ENCODE peak calls at places on chromosomes 13 and 19, in six cellular contexts. One of them, this sample, is unnamed.

GRCh38 chr19:38003427-38004099 is 96.6 kb downstream of the SIPA1L3 start:
- DNase-seq in AG08395: peak
- DNase-seq in NCI-H1930: no peak
- DNase-seq in NCI-H774: peak
- DNase-seq in DMS 273 treated with DMSO at 0.1 percent for 48 hours: peak
- DNase-seq in activated CD4-positive, alpha-beta T cell treated with anti-CD3 and anti-CD28 coated beads, Interleukin-2, amount 50 U/mL, for 48 hours: peak
- DNase-seq in this sample: peak

GRCh38 chr13:39596685-39597084 is 6.3 kb downstream of the LHFPL6 start:
- DNase-seq in AG08395: no peak
- DNase-seq in NCI-H1930: no peak
- DNase-seq in NCI-H774: no peak
- DNase-seq in DMS 273 treated with DMSO at 0.1 percent for 48 hours: no peak
- DNase-seq in activated CD4-positive, alpha-beta T cell treated with anti-CD3 and anti-CD28 coated beads, Interleukin-2, amount 50 U/mL, for 48 hours: no peak
- DNase-seq in this sample: no peak

GRCh38 chr13:51605698-51606097 is 21.4 kb downstream of the WDFY2 start:
- DNase-seq in AG08395: no peak
- DNase-seq in NCI-H1930: no peak
- DNase-seq in NCI-H774: no peak
- DNase-seq in DMS 273 treated with DMSO at 0.1 percent for 48 hours: no peak
- DNase-seq in activated CD4-positive, alpha-beta T cell treated with anti-CD3 and anti-CD28 coated beads, Interleukin-2, amount 50 U/mL, for 48 hours: no peak
- DNase-seq in this sample: no peak

GRCh38 chr13:67736646-67737420 is 506.7 kb upstream of the PCDH9 start:
- DNase-seq in AG08395: peak
- DNase-seq in NCI-H1930: no peak
- DNase-seq in NCI-H774: no peak
- DNase-seq in DMS 273 treated with DMSO at 0.1 percent for 48 hours: peak
- DNase-seq in activated CD4-positive, alpha-beta T cell treated with anti-CD3 and anti-CD28 coated beads, Interleukin-2, amount 50 U/mL, for 48 hours: no peak
- DNase-seq in this sample: no peak

GRCh38 chr19:7104783-7105447 is 35.4 kb downstream of the ZNF557 start:
- DNase-seq in AG08395: no peak
- DNase-seq in NCI-H1930: no peak
- DNase-seq in NCI-H774: no peak
- DNase-seq in DMS 273 treated with DMSO at 0.1 percent for 48 hours: no peak
- DNase-seq in activated CD4-positive, alpha-beta T cell treated with anti-CD3 and anti-CD28 coated beads, Interleukin-2, amount 50 U/mL, for 48 hours: no peak
- DNase-seq in this sample: no peak

GRCh38 chr19:41249707-41250423 is 14.3 kb upstream of the HNRNPUL1 start:
- DNase-seq in AG08395: no peak
- DNase-seq in NCI-H1930: no peak
- DNase-seq in NCI-H774: no peak
- DNase-seq in DMS 273 treated with DMSO at 0.1 percent for 48 hours: no peak
- DNase-seq in activated CD4-positive, alpha-beta T cell treated with anti-CD3 and anti-CD28 coated beads, Interleukin-2, amount 50 U/mL, for 48 hours: no peak
- DNase-seq in this sample: no peak

GRCh38 chr13:113853518-113854237 is 10.2 kb downstream of the GAS6 start:
- DNase-seq in AG08395: no peak
- DNase-seq in NCI-H1930: no peak
- DNase-seq in NCI-H774: no peak
- DNase-seq in DMS 273 treated with DMSO at 0.1 percent for 48 hours: no peak
- DNase-seq in activated CD4-positive, alpha-beta T cell treated with anti-CD3 and anti-CD28 coated beads, Interleukin-2, amount 50 U/mL, for 48 hours: no peak
- DNase-seq in this sample: no peak

GRCh38 chr19:30785728-30786127 is 413.5 kb downstream of the ZNF536 start:
- DNase-seq in AG08395: no peak
- DNase-seq in NCI-H1930: no peak
- DNase-seq in NCI-H774: no peak
- DNase-seq in DMS 273 treated with DMSO at 0.1 percent for 48 hours: no peak
- DNase-seq in activated CD4-positive, alpha-beta T cell treated with anti-CD3 and anti-CD28 coated beads, Interleukin-2, amount 50 U/mL, for 48 hours: no peak
- DNase-seq in this sample: no peak

GRCh38 chr13:39910833-39911232 is 255.4 kb downstream of the COG6 start:
- DNase-seq in AG08395: peak
- DNase-seq in NCI-H1930: no peak
- DNase-seq in NCI-H774: no peak
- DNase-seq in DMS 273 treated with DMSO at 0.1 percent for 48 hours: no peak
- DNase-seq in activated CD4-positive, alpha-beta T cell treated with anti-CD3 and anti-CD28 coated beads, Interleukin-2, amount 50 U/mL, for 48 hours: no peak
- DNase-seq in this sample: no peak

GRCh38 chr19:4372630-4373367 is 27.5 kb downstream of the SH3GL1 start:
- DNase-seq in AG08395: no peak
- DNase-seq in NCI-H1930: no peak
- DNase-seq in NCI-H774: no peak
- DNase-seq in DMS 273 treated with DMSO at 0.1 percent for 48 hours: no peak
- DNase-seq in activated CD4-positive, alpha-beta T cell treated with anti-CD3 and anti-CD28 coated beads, Interleukin-2, amount 50 U/mL, for 48 hours: no peak
- DNase-seq in this sample: no peak

GRCh38 chr19:15829277-15829770 is 13.9 kb upstream of the OR10H1 start:
- DNase-seq in AG08395: no peak
- DNase-seq in NCI-H1930: no peak
- DNase-seq in NCI-H774: no peak
- DNase-seq in DMS 273 treated with DMSO at 0.1 percent for 48 hours: no peak
- DNase-seq in activated CD4-positive, alpha-beta T cell treated with anti-CD3 and anti-CD28 coated beads, Interleukin-2, amount 50 U/mL, for 48 hours: no peak
- DNase-seq in this sample: no peak

GRCh38 chr19:18737954-18738351 is 53.2 kb downstream of the COMP start:
- DNase-seq in AG08395: no peak
- DNase-seq in NCI-H1930: no peak
- DNase-seq in NCI-H774: no peak
- DNase-seq in DMS 273 treated with DMSO at 0.1 percent for 48 hours: no peak
- DNase-seq in activated CD4-positive, alpha-beta T cell treated with anti-CD3 and anti-CD28 coated beads, Interleukin-2, amount 50 U/mL, for 48 hours: no peak
- DNase-seq in this sample: no peak

GRCh38 chr13:78820541-78820940 is 161.6 kb upstream of the OBI1 start:
- DNase-seq in AG08395: no peak
- DNase-seq in NCI-H1930: no peak
- DNase-seq in NCI-H774: no peak
- DNase-seq in DMS 273 treated with DMSO at 0.1 percent for 48 hours: no peak
- DNase-seq in activated CD4-positive, alpha-beta T cell treated with anti-CD3 and anti-CD28 coated beads, Interleukin-2, amount 50 U/mL, for 48 hours: no peak
- DNase-seq in this sample: no peak

GRCh38 chr13:64083811-64084210 is 2668.2 kb upstream of the PCDH20 start:
- DNase-seq in AG08395: no peak
- DNase-seq in NCI-H1930: no peak
- DNase-seq in NCI-H774: no peak
- DNase-seq in DMS 273 treated with DMSO at 0.1 percent for 48 hours: no peak
- DNase-seq in activated CD4-positive, alpha-beta T cell treated with anti-CD3 and anti-CD28 coated beads, Interleukin-2, amount 50 U/mL, for 48 hours: no peak
- DNase-seq in this sample: no peak

GRCh38 chr19:7994923-7995682 is 10.3 kb downstream of the ELAVL1 start:
- DNase-seq in AG08395: no peak
- DNase-seq in NCI-H1930: no peak
- DNase-seq in NCI-H774: no peak
- DNase-seq in DMS 273 treated with DMSO at 0.1 percent for 48 hours: no peak
- DNase-seq in activated CD4-positive, alpha-beta T cell treated with anti-CD3 and anti-CD28 coated beads, Interleukin-2, amount 50 U/mL, for 48 hours: no peak
- DNase-seq in this sample: no peak

GRCh38 chr19:12797141-12797587 is 4.4 kb downstream of the PRDX2 start:
- DNase-seq in AG08395: no peak
- DNase-seq in NCI-H1930: no peak
- DNase-seq in NCI-H774: no peak
- DNase-seq in DMS 273 treated with DMSO at 0.1 percent for 48 hours: no peak
- DNase-seq in activated CD4-positive, alpha-beta T cell treated with anti-CD3 and anti-CD28 coated beads, Interleukin-2, amount 50 U/mL, for 48 hours: no peak
- DNase-seq in this sample: no peak

GRCh38 chr13:25973576-25973975 is 78.2 kb downstream of the SHISA2 start:
- DNase-seq in AG08395: no peak
- DNase-seq in NCI-H1930: no peak
- DNase-seq in NCI-H774: no peak
- DNase-seq in DMS 273 treated with DMSO at 0.1 percent for 48 hours: no peak
- DNase-seq in activated CD4-positive, alpha-beta T cell treated with anti-CD3 and anti-CD28 coated beads, Interleukin-2, amount 50 U/mL, for 48 hours: no peak
- DNase-seq in this sample: no peak

GRCh38 chr19:47765522-47766358 is 12.8 kb upstream of the SELENOW start:
- DNase-seq in AG08395: peak
- DNase-seq in NCI-H1930: peak
- DNase-seq in NCI-H774: peak
- DNase-seq in DMS 273 treated with DMSO at 0.1 percent for 48 hours: peak
- DNase-seq in activated CD4-positive, alpha-beta T cell treated with anti-CD3 and anti-CD28 coated beads, Interleukin-2, amount 50 U/mL, for 48 hours: peak
- DNase-seq in this sample: no peak